ENCODE peak calls at places on chromosome X, in four cellular contexts. One of them, this sample, is unnamed.

GRCh38 chrX:136067097-136067496 is 80.2 kb upstream of the FHL1 start:
- DNase-seq in WTC11: no peak
- DNase-seq in GM12878: no peak
- DNase-seq in K562: no peak
- DNase-seq in this sample: no peak

GRCh38 chrX:39582091-39582490 is 515.7 kb downstream of the BCOR start:
- DNase-seq in WTC11: no peak
- DNase-seq in GM12878: no peak
- DNase-seq in K562: no peak
- DNase-seq in this sample: no peak

GRCh38 chrX:97027384-97027922 is 143.7 kb downstream of the RPA4 start:
- DNase-seq in WTC11: no peak
- DNase-seq in GM12878: no peak
- DNase-seq in K562: no peak
- DNase-seq in this sample: no peak

GRCh38 chrX:110743679-110744340 is 51.8 kb downstream of the CHRDL1 start:
- DNase-seq in WTC11: no peak
- DNase-seq in GM12878: no peak
- DNase-seq in K562: no peak
- DNase-seq in this sample: no peak

GRCh38 chrX:2342878-2343277 is 157.9 kb downstream of the DHRSX start:
- DNase-seq in WTC11: no peak
- DNase-seq in GM12878: no peak
- DNase-seq in K562: no peak
- DNase-seq in this sample: no peak

GRCh38 chrX:149259241-149259640 is 245.9 kb downstream of the IDS start:
- DNase-seq in WTC11: no peak
- DNase-seq in GM12878: no peak
- DNase-seq in K562: no peak
- DNase-seq in this sample: no peak

GRCh38 chrX:64204701-64205440 is 637 bp downstream of the AMER1 start:
- DNase-seq in WTC11: peak
- DNase-seq in GM12878: no peak
- DNase-seq in K562: peak
- DNase-seq in this sample: peak

GRCh38 chrX:2928127-2928582 is 984 bp downstream of the ARSD start:
- DNase-seq in WTC11: peak
- DNase-seq in GM12878: no peak
- DNase-seq in K562: no peak
- DNase-seq in this sample: peak

GRCh38 chrX:39894626-39895025 is 203.1 kb downstream of the BCOR start:
- DNase-seq in WTC11: no peak
- DNase-seq in GM12878: no peak
- DNase-seq in K562: no peak
- DNase-seq in this sample: no peak

GRCh38 chrX:109873576-109873975 is 129.3 kb upstream of the TMEM164 start:
- DNase-seq in WTC11: no peak
- DNase-seq in GM12878: no peak
- DNase-seq in K562: no peak
- DNase-seq in this sample: no peak

GRCh38 chrX:29852767-29853166 is 362.6 kb upstream of the MAGEB2 start:
- DNase-seq in WTC11: no peak
- DNase-seq in GM12878: no peak
- DNase-seq in K562: no peak
- DNase-seq in this sample: no peak

GRCh38 chrX:154735695-154736393 is 15.0 kb downstream of the GAB3 start:
- DNase-seq in WTC11: no peak
- DNase-seq in GM12878: no peak
- DNase-seq in K562: no peak
- DNase-seq in this sample: no peak

GRCh38 chrX:110992611-110993010 is 103.4 kb upstream of the PAK3 start:
- DNase-seq in WTC11: peak
- DNase-seq in GM12878: no peak
- DNase-seq in K562: peak
- DNase-seq in this sample: peak

GRCh38 chrX:120120223-120120622 is 4.5 kb upstream of the RHOXF1 start:
- DNase-seq in WTC11: no peak
- DNase-seq in GM12878: no peak
- DNase-seq in K562: no peak
- DNase-seq in this sample: no peak

GRCh38 chrX:154040863-154041262 is 21.2 kb upstream of the IRAK1 start:
- DNase-seq in WTC11: no peak
- DNase-seq in GM12878: no peak
- DNase-seq in K562: no peak
- DNase-seq in this sample: no peak

GRCh38 chrX:23764585-23764984 is 18.4 kb upstream of the SAT1 start:
- DNase-seq in WTC11: no peak
- DNase-seq in GM12878: no peak
- DNase-seq in K562: no peak
- DNase-seq in this sample: no peak

GRCh38 chrX:26008042-26008441 is 130.1 kb upstream of the MAGEB18 start:
- DNase-seq in WTC11: no peak
- DNase-seq in GM12878: no peak
- DNase-seq in K562: no peak
- DNase-seq in this sample: no peak

GRCh38 chrX:149491812-149492211 is 13.3 kb downstream of the IDS start:
- DNase-seq in WTC11: no peak
- DNase-seq in GM12878: no peak
- DNase-seq in K562: no peak
- DNase-seq in this sample: no peak

GRCh38 chrX:153969904-153970397 is 1.7 kb downstream of the HCFC1 start:
- DNase-seq in WTC11: no peak
- DNase-seq in GM12878: no peak
- DNase-seq in K562: peak
- DNase-seq in this sample: peak

GRCh38 chrX:65581661-65582339 is 47.2 kb upstream of the LAS1L start:
- DNase-seq in WTC11: peak
- DNase-seq in GM12878: no peak
- DNase-seq in K562: peak
- DNase-seq in this sample: peak

GRCh38 chrX:80285131-80285773 is 135.0 kb upstream of the TENT5D start:
- DNase-seq in WTC11: peak
- DNase-seq in GM12878: no peak
- DNase-seq in K562: peak
- DNase-seq in this sample: peak

GRCh38 chrX:5876984-5877655 is 351.5 kb downstream of the NLGN4X start:
- DNase-seq in WTC11: peak
- DNase-seq in GM12878: no peak
- DNase-seq in K562: no peak
- DNase-seq in this sample: peak

GRCh38 chrX:19046343-19047215 is 62.7 kb upstream of the PHKA2 start:
- DNase-seq in WTC11: no peak
- DNase-seq in GM12878: no peak
- DNase-seq in K562: no peak
- DNase-seq in this sample: no peak

GRCh38 chrX:110082156-110082555 is 79.2 kb downstream of the TMEM164 start:
- DNase-seq in WTC11: no peak
- DNase-seq in GM12878: no peak
- DNase-seq in K562: no peak
- DNase-seq in this sample: no peak

GRCh38 chrX:38970845-38971244 is 169.6 kb downstream of the MID1IP1 start:
- DNase-seq in WTC11: no peak
- DNase-seq in GM12878: no peak
- DNase-seq in K562: no peak
- DNase-seq in this sample: no peak

GRCh38 chrX:632391-633042 is 1.9 kb downstream of the SHOX start:
- DNase-seq in WTC11: peak
- DNase-seq in GM12878: no peak
- DNase-seq in K562: no peak
- DNase-seq in this sample: no peak

GRCh38 chrX:99717716-99718115 is 692.4 kb downstream of the PCDH19 start:
- DNase-seq in WTC11: no peak
- DNase-seq in GM12878: no peak
- DNase-seq in K562: no peak
- DNase-seq in this sample: no peak

GRCh38 chrX:1581132-1581531 is 10.3 kb upstream of the AKAP17A start:
- DNase-seq in WTC11: peak
- DNase-seq in GM12878: no peak
- DNase-seq in K562: peak
- DNase-seq in this sample: peak

GRCh38 chrX:48569958-48570357 is 4.3 kb upstream of the RBM3 start:
- DNase-seq in WTC11: no peak
- DNase-seq in GM12878: peak
- DNase-seq in K562: no peak
- DNase-seq in this sample: no peak

GRCh38 chrX:150731795-150732194 is 38.6 kb downstream of the MTMR1 start:
- DNase-seq in WTC11: no peak
- DNase-seq in GM12878: no peak
- DNase-seq in K562: no peak
- DNase-seq in this sample: no peak

DNA sequence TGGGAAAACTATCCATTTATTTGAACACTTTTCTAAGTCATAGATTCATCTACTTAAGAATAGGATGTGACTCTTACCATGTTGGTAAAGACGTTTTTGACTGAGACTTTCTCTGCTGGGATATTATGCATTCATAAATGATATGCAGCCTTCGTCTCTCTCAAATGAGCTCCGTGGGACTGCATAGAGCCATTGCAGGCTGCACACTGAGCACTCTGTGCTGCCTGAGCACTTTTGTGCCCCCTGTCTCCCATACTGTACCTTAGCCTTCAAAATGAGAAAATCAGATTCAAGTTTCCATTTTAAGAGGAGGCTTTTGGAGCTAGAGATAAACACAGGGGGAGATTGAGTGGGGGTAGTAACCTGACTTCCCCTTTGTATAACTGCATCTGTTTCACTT is 433.6 kb downstream of the ZIC3 start:
- DNase-seq in WTC11: no peak
- DNase-seq in GM12878: no peak
- DNase-seq in K562: no peak
- DNase-seq in this sample: no peak
- TF ChIP-seq USF1 in WTC11: no peak
- TF ChIP-seq USF1 in GM12878: no peak
- TF ChIP-seq USF1 in K562: no peak
- TF ChIP-seq USF1 in this sample: no peak

DNA sequence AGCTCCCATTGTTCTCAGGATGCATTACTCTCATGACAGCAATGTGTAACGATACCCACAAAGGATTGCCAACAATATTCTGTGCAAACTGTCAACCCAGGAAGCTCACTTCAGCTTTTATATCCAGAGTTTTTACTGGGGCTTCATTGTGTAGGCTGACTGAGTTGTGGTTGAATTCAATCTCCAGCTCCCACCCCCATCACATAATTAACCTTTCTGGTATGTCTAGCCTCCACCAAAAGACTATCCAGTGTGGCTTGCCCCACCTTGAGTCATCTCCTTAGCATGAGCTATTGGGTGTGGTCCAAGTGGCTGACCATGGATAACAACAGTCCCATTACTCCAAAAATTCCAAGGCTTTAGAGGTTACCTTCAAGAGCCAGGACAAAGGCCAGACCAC is 17.7 kb upstream of the TAB3 start:
- DNase-seq in WTC11: no peak
- DNase-seq in GM12878: no peak
- DNase-seq in K562: no peak
- DNase-seq in this sample: no peak
- TF ChIP-seq USF1 in WTC11: no peak
- TF ChIP-seq USF1 in GM12878: no peak
- TF ChIP-seq USF1 in K562: no peak
- TF ChIP-seq USF1 in this sample: no peak

GRCh38 chrX:71111141-71111843 is at the start of gene IL2RG:
- DNase-seq in WTC11: no peak
- DNase-seq in GM12878: peak
- DNase-seq in K562: peak
- DNase-seq in this sample: no peak
- TF ChIP-seq USF1 in WTC11: no peak
- TF ChIP-seq USF1 in GM12878: no peak
- TF ChIP-seq USF1 in K562: no peak
- TF ChIP-seq USF1 in this sample: no peak

GRCh38 chrX:144275403-144275802 is 391.5 kb downstream of the UBE2NL start:
- DNase-seq in WTC11: no peak
- DNase-seq in GM12878: no peak
- DNase-seq in K562: no peak
- DNase-seq in this sample: no peak
- TF ChIP-seq USF1 in WTC11: no peak
- TF ChIP-seq USF1 in GM12878: no peak
- TF ChIP-seq USF1 in K562: no peak
- TF ChIP-seq USF1 in this sample: no peak

GRCh38 chrX:20414781-20415445 is 148.2 kb upstream of the RPS6KA3 start:
- DNase-seq in WTC11: no peak
- DNase-seq in GM12878: no peak
- DNase-seq in K562: no peak
- DNase-seq in this sample: no peak
- TF ChIP-seq USF1 in WTC11: no peak
- TF ChIP-seq USF1 in GM12878: no peak
- TF ChIP-seq USF1 in K562: no peak
- TF ChIP-seq USF1 in this sample: no peak

GRCh38 chrX:112816908-112817307 is 23.7 kb downstream of the AMOT start:
- DNase-seq in WTC11: no peak
- DNase-seq in GM12878: no peak
- DNase-seq in K562: no peak
- DNase-seq in this sample: no peak

GRCh38 chrX:112819813-112820212 is 20.8 kb downstream of the AMOT start:
- DNase-seq in WTC11: no peak
- DNase-seq in GM12878: no peak
- DNase-seq in K562: no peak
- DNase-seq in this sample: no peak

GRCh38 chrX:112820364-112821308 is 20.0 kb downstream of the AMOT start:
- DNase-seq in WTC11: no peak
- DNase-seq in GM12878: no peak
- DNase-seq in K562: no peak
- DNase-seq in this sample: no peak

GRCh38 chrX:112819013-112819635 is 21.5 kb downstream of the AMOT start:
- DNase-seq in WTC11: no peak
- DNase-seq in GM12878: no peak
- DNase-seq in K562: no peak
- DNase-seq in this sample: no peak

DNA sequence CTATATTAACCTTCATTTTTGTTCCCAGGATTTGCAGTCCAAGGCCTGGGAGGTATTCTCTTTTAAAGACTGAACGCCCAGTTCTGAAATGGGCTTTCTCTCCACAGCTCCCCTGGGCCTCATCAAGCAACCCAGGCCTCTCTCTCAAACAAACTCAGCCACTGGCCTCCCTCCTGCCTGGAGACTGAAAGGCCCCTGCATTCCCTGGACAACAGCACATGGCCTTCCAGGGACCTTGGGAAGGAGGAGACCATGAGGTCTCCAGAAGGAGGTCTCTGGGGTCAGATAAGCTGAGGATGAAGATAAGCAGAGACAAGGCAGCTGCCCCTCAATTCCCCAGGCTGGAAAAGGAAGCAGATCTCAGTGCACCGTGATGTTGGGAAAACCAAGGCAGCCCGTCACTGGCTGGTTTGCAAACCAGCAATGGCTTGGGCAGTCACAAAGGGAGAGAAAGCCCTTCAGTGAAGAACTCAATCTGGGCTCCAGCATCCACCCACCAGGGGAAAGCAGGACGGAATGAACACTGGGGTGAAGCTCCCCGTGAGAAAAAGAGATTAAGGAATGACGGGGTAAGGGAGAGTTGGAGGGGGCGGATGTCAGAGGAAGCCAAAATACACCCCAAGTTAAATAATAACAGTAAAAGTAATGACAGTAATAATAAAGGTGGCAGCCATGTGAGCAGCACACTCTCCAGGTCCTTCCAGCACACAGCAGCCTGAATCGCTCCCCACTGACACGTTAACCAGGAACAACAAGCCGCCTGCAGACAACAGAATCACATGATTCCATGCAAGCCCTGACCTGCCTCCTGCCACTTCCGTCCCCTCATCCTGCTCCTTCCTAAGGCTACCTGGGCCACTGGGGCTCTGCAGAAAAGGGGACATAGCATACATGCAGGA is 22.3 kb downstream of the AMOT start:
- DNase-seq in WTC11: no peak
- DNase-seq in GM12878: no peak
- DNase-seq in K562: no peak
- DNase-seq in this sample: no peak
- TF ChIP-seq USF1 in WTC11: no peak
- TF ChIP-seq USF1 in GM12878: no peak
- TF ChIP-seq USF1 in K562: no peak
- TF ChIP-seq USF1 in this sample: no peak

This sample was measured in SK-N-SH.